ENCODE peak calls at places on chromosomes 2 and 18, in five cellular contexts. X, W, F, N and K are unnamed samples.

GRCh38 chr2:221791840-221792239 is 219.7 kb upstream of the EPHA4 start:
- DNase-seq in X (no peak), W (no peak), F (no peak), N (no peak), K (no peak)

GRCh38 chr2:213150315-213150951 is 979 bp downstream of the IKZF2 start:
- DNase-seq in X (peak), W (no peak), F (no peak), N (no peak), K (no peak)

GRCh38 chr18:51273435-51273834 is 76.0 kb upstream of the MEX3C start:
- DNase-seq in X (no peak), W (no peak), F (no peak), N (no peak), K (no peak)

GRCh38 chr2:171515672-171516298 is 6.5 kb upstream of the CYBRD1 start:
- DNase-seq in X (no peak), W (no peak), F (no peak), N (no peak), K (no peak)

GRCh38 chr2:217950401-217950871 is 52.4 kb downstream of the TNS1 start:
- DNase-seq in X (no peak), W (no peak), F (no peak), N (no peak), K (no peak)

GRCh38 chr2:41853427-41854191 is 194.2 kb upstream of the PKDCC start:
- DNase-seq in X (peak), W (peak), F (no peak), N (peak), K (peak)

GRCh38 chr2:189609423-189609816 is 28.8 kb upstream of the SLC40A1 start:
- DNase-seq in X (no peak), W (no peak), F (no peak), N (no peak), K (peak)

GRCh38 chr2:95106081-95106480 is 15.5 kb downstream of the MRPS5 start:
- DNase-seq in X (no peak), W (no peak), F (no peak), N (no peak), K (no peak)

GRCh38 chr2:15919716-15920444 is 20.5 kb upstream of the MYCN start:
- DNase-seq in X (no peak), W (no peak), F (no peak), N (no peak), K (no peak)

GRCh38 chr18:505483-506122 is 5.1 kb upstream of the COLEC12 start:
- DNase-seq in X (no peak), W (no peak), F (peak), N (no peak), K (no peak)

GRCh38 chr2:240992572-240993291 is 5.7 kb upstream of the SNED1 start:
- DNase-seq in X (peak), W (no peak), F (no peak), N (no peak), K (no peak)

GRCh38 chr2:191591025-191591424 is 86.9 kb upstream of the NABP1 start:
- DNase-seq in X (no peak), W (no peak), F (no peak), N (no peak), K (no peak)

GRCh38 chr2:191597186-191597751 is 80.7 kb upstream of the NABP1 start:
- DNase-seq in X (no peak), W (no peak), F (no peak), N (peak), K (no peak)

GRCh38 chr2:191598296-191598695 is 79.6 kb upstream of the NABP1 start:
- DNase-seq in X (no peak), W (no peak), F (no peak), N (no peak), K (no peak)

DNA sequence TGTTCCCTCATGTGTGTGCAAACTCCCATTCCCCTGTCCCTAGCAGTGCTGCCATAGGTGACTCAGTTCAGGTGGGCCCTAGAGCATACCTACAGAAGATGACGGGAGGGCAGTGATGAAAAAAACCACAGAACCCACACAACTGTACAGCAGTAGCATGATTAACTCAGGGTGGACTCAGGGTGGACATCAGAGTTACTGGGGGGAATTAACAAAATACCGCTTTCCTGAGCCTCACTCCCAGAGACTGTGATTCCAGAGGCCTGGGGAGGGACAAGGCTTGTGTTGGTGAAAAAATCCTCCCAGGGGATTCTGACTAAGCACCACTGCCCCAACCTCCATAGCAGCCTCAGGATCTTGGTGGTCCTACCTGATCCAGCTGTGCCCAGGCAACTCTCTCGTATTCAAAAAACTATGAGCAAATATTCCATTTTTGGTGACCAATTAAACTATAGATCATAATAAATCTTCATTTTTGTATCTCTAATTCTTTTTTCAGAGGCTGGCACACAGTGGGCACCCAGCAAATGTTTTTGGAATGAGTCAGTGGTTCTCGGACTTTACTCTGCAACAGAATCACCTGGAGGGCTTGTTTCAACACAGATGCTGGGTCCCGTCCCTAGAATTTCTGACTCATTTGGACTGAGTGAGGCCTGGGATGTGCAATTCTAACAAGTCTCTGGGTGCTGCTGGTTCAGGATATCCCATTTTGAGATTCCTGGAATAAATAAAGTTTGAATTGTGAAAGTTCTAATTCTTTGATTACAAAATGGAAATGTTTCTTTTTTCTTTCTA is 84.1 kb upstream of the NABP1 start:
- DNase-seq in X (no peak), W (no peak), F (no peak), N (no peak), K (peak)
- TF ChIP-seq SRF in X (no peak), W (no peak), F (no peak), N (no peak), K (no peak)

DNA sequence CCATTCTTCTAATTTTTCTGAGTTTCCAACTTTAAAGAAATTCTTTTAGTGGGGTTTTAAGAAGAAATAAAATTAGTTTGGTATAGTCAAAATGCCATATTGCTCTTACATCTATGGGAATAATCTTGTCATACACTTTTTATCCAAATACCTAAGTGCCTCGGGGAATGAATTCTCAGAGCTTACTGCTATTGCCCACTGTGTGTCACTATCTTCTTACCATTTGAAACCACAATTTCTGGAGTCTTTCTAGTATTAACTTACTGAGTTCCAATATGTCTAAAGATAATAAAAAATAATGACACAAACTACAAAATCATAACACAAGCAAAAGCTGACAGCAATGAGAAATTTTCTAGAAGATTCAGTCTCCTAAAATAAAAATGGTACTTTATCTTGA is 23.7 kb upstream of the DNAH6 start:
- DNase-seq in X (no peak), W (no peak), F (no peak), N (no peak), K (no peak)
- TF ChIP-seq SRF in X (no peak), W (no peak), F (no peak), N (no peak), K (no peak)

GRCh38 chr2:8872821-8873432 is 35.5 kb upstream of the KIDINS220 start:
- DNase-seq in X (no peak), W (peak), F (peak), N (peak), K (peak)

GRCh38 chr2:8876628-8877027 is 39.2 kb upstream of the KIDINS220 start:
- DNase-seq in X (no peak), W (no peak), F (no peak), N (no peak), K (no peak)

GRCh38 chr2:8882094-8882493 is 44.7 kb upstream of the KIDINS220 start:
- DNase-seq in X (peak), W (peak), F (no peak), N (no peak), K (peak)

GRCh38 chr2:8877332-8877731 is 39.9 kb upstream of the KIDINS220 start:
- DNase-seq in X (no peak), W (no peak), F (no peak), N (no peak), K (peak)
- TF ChIP-seq SRF in X (no peak), W (no peak), F (no peak), N (no peak), K (no peak)

GRCh38 chr2:234306426-234307173 is 190.3 kb downstream of the ARL4C start:
- DNase-seq in X (no peak), W (no peak), F (no peak), N (no peak), K (no peak)
- TF ChIP-seq SRF in X (no peak), W (no peak), F (no peak), N (no peak), K (no peak)

GRCh38 chr2:164655750-164656149 is 34.5 kb upstream of the GRB14 start:
- DNase-seq in X (no peak), W (no peak), F (no peak), N (no peak), K (no peak)
- TF ChIP-seq SRF in X (no peak), W (no peak), F (no peak), N (no peak), K (no peak)

GRCh38 chr2:219687882-219688559 is 60.6 kb downstream of the SLC4A3 start:
- DNase-seq in X (no peak), W (peak), F (no peak), N (no peak), K (no peak)

GRCh38 chr2:219691551-219691950 is 64.1 kb downstream of the SLC4A3 start:
- DNase-seq in X (no peak), W (no peak), F (no peak), N (no peak), K (no peak)

GRCh38 chr2:219692521-219692920 is 65.1 kb downstream of the SLC4A3 start:
- DNase-seq in X (no peak), W (no peak), F (no peak), N (no peak), K (no peak)

GRCh38 chr2:219688560-219689445 is 61.4 kb downstream of the SLC4A3 start:
- DNase-seq in X (no peak), W (peak), F (no peak), N (no peak), K (peak)

DNA sequence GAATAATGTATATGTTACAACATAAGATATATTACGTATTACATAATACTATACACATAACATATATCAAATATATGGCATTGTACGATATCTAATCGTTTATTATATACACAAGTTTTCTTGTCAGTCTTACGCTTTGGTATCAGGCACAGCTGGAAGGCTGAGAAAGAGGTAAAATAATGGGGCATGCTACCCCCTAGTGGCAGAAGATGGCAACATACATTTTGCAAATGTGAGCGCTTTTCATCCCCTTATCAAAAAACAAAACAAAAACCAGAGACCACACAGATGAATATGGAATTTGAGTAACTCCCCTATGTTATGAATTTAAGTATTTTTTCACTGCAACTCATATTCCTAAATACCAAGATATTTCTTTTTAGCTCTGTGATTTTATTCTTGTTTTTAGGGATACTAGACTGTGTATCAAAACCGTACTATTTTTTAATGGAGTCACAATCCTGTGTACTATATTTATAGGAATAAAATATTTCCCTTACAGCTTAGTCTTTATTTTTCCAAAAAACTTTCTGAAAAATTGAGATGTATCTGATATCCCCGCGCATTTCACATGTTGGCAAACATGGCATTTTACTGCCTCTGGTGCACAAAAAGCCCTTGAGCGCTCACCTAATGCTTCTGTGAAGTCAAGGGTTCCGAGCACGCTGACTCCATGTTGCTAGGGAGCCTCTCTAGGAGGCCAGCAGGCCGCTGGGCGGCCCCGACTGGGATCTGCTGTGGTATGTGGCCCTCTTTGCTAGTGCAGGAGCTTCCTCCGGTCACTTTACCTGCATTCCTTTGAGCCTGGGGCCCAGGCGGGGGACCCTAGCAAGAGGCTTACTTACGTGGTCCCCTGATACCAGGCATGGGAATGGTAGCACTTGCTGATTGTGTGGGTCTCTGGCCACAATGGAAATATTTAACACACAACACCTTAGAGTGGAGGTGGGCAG is 62.5 kb downstream of the SLC4A3 start:
- DNase-seq in X (peak), W (no peak), F (peak), N (peak), K (peak)
- TF ChIP-seq SRF in X (no peak), W (no peak), F (no peak), N (no peak), K (no peak)

DNA sequence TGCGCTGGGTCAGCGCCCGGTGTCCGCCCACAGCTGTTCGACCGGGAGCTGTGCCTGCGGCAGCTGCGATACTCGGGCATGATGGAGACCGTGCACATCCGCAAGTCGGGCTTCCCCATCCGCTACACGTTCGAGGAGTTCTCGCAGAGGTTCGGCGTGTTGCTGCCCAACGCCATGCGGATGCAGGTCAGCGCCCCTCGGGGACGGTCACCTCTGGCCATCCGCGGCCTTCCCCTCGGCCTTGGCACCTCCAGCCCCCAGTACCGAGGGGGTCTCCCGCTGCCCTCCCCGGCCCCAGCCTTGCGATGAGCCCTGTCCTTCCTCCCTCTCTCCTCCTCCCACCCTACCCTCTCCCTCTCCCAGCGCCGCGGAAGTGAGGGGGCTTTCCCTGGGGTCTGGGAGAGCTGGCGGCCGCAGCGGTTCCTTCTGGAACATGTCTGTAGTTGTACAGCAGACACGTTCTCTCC is 53.2 kb upstream of the GPR17 start:
- DNase-seq in X (no peak), W (no peak), F (no peak), N (no peak), K (no peak)
- TF ChIP-seq SRF in X (no peak), W (no peak), F (no peak), N (no peak), K (no peak)

GRCh38 chr2:120520929-120521912 is 175.3 kb downstream of the INHBB start:
- DNase-seq in X (peak), W (peak), F (no peak), N (peak), K (peak)
- TF ChIP-seq SRF in X (no peak), W (no peak), F (no peak), N (no peak), K (no peak)

DNA sequence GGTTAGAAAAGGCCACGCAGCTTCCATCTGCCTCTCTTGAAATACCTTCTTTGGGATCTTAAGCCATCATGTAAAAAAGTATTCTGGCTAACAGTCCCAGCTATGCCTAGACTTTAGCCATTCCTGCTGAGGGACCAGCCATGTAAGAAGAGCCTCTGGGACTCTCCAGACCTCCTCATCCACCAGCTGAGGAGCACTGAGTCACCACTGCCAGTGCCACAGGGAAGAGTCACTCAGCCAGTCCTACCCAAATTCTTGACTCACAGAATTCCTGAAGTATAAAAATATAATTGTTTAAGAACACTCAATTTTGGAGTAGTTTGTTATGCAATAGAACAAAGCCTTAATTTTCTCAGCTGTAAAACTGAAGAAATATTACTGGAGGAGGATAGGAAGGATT is 436.7 kb downstream of the ZEB2 start:
- DNase-seq in X (no peak), W (no peak), F (no peak), N (no peak), K (no peak)
- TF ChIP-seq SRF in X (no peak), W (no peak), F (no peak), N (no peak), K (no peak)

GRCh38 chr2:134823832-134824231 is 14.6 kb upstream of the ACMSD start:
- DNase-seq in X (no peak), W (no peak), F (no peak), N (no peak), K (no peak)

GRCh38 chr2:134823431-134823830 is 15.0 kb upstream of the ACMSD start:
- DNase-seq in X (no peak), W (no peak), F (no peak), N (no peak), K (peak)

GRCh38 chr2:134819334-134819733 is 19.1 kb upstream of the ACMSD start:
- DNase-seq in X (no peak), W (peak), F (no peak), N (no peak), K (no peak)

GRCh38 chr2:134815741-134816140 is 22.7 kb upstream of the ACMSD start:
- DNase-seq in X (no peak), W (no peak), F (no peak), N (no peak), K (no peak)

DNA sequence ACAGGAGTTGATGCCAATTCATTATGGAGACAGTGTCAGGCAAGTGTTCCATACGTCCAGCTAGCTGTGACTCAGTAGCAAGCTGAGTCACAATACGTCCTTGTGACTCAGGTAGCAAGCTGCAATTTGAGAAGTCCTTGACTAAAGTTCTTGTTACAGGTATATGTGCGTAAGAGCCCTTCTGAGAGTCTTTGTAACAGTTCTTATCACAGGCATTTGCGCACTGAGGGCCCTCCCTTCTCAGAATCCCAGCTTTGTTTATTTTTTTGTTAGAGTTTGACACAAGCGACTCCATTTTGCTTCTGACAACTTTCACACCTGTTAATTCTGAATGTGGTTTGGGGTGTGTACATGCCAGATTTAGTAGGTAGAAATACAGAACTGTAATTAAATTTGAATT is 20.1 kb upstream of the ACMSD start:
- DNase-seq in X (no peak), W (peak), F (no peak), N (no peak), K (no peak)
- TF ChIP-seq SRF in X (no peak), W (peak), F (no peak), N (no peak), K (no peak)